ENCODE peak calls at places on chromosomes 5 and 9, in six cellular contexts. O is Right ventricle myocardium inferior; T is mucosa of descending colon; V is upper lobe of right lung; Q is activated CD8-positive, alpha-beta T cell treated with anti-CD3 and anti-CD28 coated beads for 36 hours; K is K562. B is an unnamed sample.

GRCh38 chr5:142806769-142807377 is 36.7 kb downstream of the ARHGAP26 start:
- ATAC-seq in Q (no peak), K (no peak), O (no peak), T (no peak), V (no peak), B (peak; percentile 70)

GRCh38 chr5:15116996-15117395 is 245.4 kb upstream of the ANKH start:
- ATAC-seq in K (no peak), T (no peak), Q (no peak), O (no peak), V (no peak), B (no peak)

GRCh38 chr5:55621218-55621617 is 86.5 kb upstream of the PLPP1 start:
- ATAC-seq in T (peak; percentile 41), O (no peak), K (no peak), V (peak; percentile 59), Q (no peak), B (no peak)

GRCh38 chr9:92385474-92385873 is 18.9 kb downstream of the OGN start:
- ATAC-seq in O (no peak), Q (no peak), V (no peak), T (no peak), K (no peak), B (peak; percentile 16)

GRCh38 chr9:4678679-4679267 is 596 bp upstream of the CDC37L1 start:
- ATAC-seq in O (peak; percentile 20), V (no peak), Q (peak; percentile 23), K (peak; percentile 4), T (peak; percentile 20), B (peak; percentile 36)

GRCh38 chr5:168163966-168164365 is 127.5 kb upstream of the WWC1 start:
- ATAC-seq in T (peak; percentile 73), V (peak; percentile 69), O (no peak), Q (no peak), K (no peak), B (no peak)

GRCh38 chr5:757931-758697 is 26.4 kb downstream of the ZDHHC11B start:
- ATAC-seq in K (no peak), Q (peak; percentile 68), O (peak; percentile 75), V (no peak), T (peak; percentile 67), B (peak; percentile 8)

GRCh38 chr5:39264528-39264927 is 45.2 kb upstream of the FYB1 start:
- ATAC-seq in O (no peak), Q (peak; percentile 89), T (no peak), V (no peak), K (no peak), B (no peak)

GRCh38 chr9:3441197-3441816 is 84.5 kb downstream of the RFX3 start:
- ATAC-seq in K (peak; percentile 83), O (no peak), T (peak; percentile 88), V (peak; percentile 93), Q (peak; percentile 79), B (peak; percentile 80)

GRCh38 chr9:136460772-136461325 is 21.2 kb upstream of the INPP5E start:
- ATAC-seq in K (no peak), T (no peak), Q (no peak), O (no peak), V (no peak), B (no peak)

GRCh38 chr5:72499730-72500129 is 7.5 kb downstream of the ZNF366 start:
- ATAC-seq in O (peak; percentile 60), Q (no peak), V (peak; percentile 48), T (no peak), K (no peak), B (no peak)

GRCh38 chr9:125633116-125633743 is 73.8 kb downstream of the MAPKAP1 start:
- ATAC-seq in O (no peak), T (peak; percentile 39), Q (no peak), V (no peak), K (no peak), B (peak; percentile 9)

GRCh38 chr9:92734931-92735906 is 29.4 kb downstream of the BICD2 start:
- ATAC-seq in Q (no peak), T (no peak), K (peak; percentile 31), O (no peak), V (no peak), B (peak; percentile 13)

GRCh38 chr9:72554221-72554641 is 32.8 kb downstream of the TMC1 start:
- ATAC-seq in V (peak; percentile 50), Q (no peak), O (no peak), T (peak; percentile 81), K (no peak), B (peak; percentile 79)

GRCh38 chr5:83375049-83375710 is 96.4 kb upstream of the VCAN start:
- ATAC-seq in T (no peak), O (peak; percentile 17), K (no peak), V (no peak), Q (no peak), B (peak; percentile 73)

GRCh38 chr5:172424111-172424490 is 30.2 kb downstream of the SH3PXD2B start:
- ATAC-seq in V (no peak), Q (no peak), K (no peak), O (no peak), T (no peak), B (no peak)

B was measured in SK-N-SH treated with all-trans-retinoic acid at 6 μM for 48 hours.